ENCODE peak calls at places on chromosomes 3 and 15, in four cellular contexts. One of them, this sample, is unnamed.

GRCh38 chr3:66747688-66748087 is 246.9 kb upstream of the LRIG1 start:
- DNase-seq in activated CD4-positive, alpha-beta T cell treated with anti-CD3 and anti-CD28 coated beads, Interleukin-2, amount 10 ng/mL, durations not matched to agents 7 days and 5 days: no peak
- DNase-seq in effector CD4-positive, alpha-beta T cell: no peak
- DNase-seq in NB4: no peak
- DNase-seq in this sample: no peak

GRCh38 chr3:56758539-56758981 is 43.2 kb downstream of the ARHGEF3 start:
- DNase-seq in activated CD4-positive, alpha-beta T cell treated with anti-CD3 and anti-CD28 coated beads, Interleukin-2, amount 10 ng/mL, durations not matched to agents 7 days and 5 days: peak
- DNase-seq in effector CD4-positive, alpha-beta T cell: no peak
- DNase-seq in NB4: peak
- DNase-seq in this sample: peak

GRCh38 chr15:38868326-38869114 is 303.9 kb upstream of the RASGRP1 start:
- DNase-seq in NB4: no peak
- DNase-seq in effector CD4-positive, alpha-beta T cell: no peak
- DNase-seq in activated CD4-positive, alpha-beta T cell treated with anti-CD3 and anti-CD28 coated beads, Interleukin-2, amount 10 ng/mL, durations not matched to agents 7 days and 5 days: no peak
- DNase-seq in this sample: no peak

GRCh38 chr3:159026510-159026909 is 224.7 kb downstream of the MFSD1 start:
- DNase-seq in effector CD4-positive, alpha-beta T cell: no peak
- DNase-seq in NB4: no peak
- DNase-seq in activated CD4-positive, alpha-beta T cell treated with anti-CD3 and anti-CD28 coated beads, Interleukin-2, amount 10 ng/mL, durations not matched to agents 7 days and 5 days: no peak
- DNase-seq in this sample: no peak

GRCh38 chr15:70324001-70324974 is 226.6 kb upstream of the TLE3 start:
- DNase-seq in effector CD4-positive, alpha-beta T cell: no peak
- DNase-seq in NB4: no peak
- DNase-seq in activated CD4-positive, alpha-beta T cell treated with anti-CD3 and anti-CD28 coated beads, Interleukin-2, amount 10 ng/mL, durations not matched to agents 7 days and 5 days: no peak
- DNase-seq in this sample: no peak

GRCh38 chr15:67185051-67185450 is 69.4 kb downstream of the AAGAB start:
- DNase-seq in NB4: no peak
- DNase-seq in effector CD4-positive, alpha-beta T cell: no peak
- DNase-seq in activated CD4-positive, alpha-beta T cell treated with anti-CD3 and anti-CD28 coated beads, Interleukin-2, amount 10 ng/mL, durations not matched to agents 7 days and 5 days: no peak
- DNase-seq in this sample: no peak

GRCh38 chr15:24955549-24955929 is 752 bp downstream of the SNRPN start:
- DNase-seq in activated CD4-positive, alpha-beta T cell treated with anti-CD3 and anti-CD28 coated beads, Interleukin-2, amount 10 ng/mL, durations not matched to agents 7 days and 5 days: peak
- DNase-seq in NB4: no peak
- DNase-seq in effector CD4-positive, alpha-beta T cell: no peak
- DNase-seq in this sample: peak

GRCh38 chr15:98548172-98548971 is 100.0 kb upstream of the IGF1R start:
- DNase-seq in NB4: peak
- DNase-seq in activated CD4-positive, alpha-beta T cell treated with anti-CD3 and anti-CD28 coated beads, Interleukin-2, amount 10 ng/mL, durations not matched to agents 7 days and 5 days: peak
- DNase-seq in effector CD4-positive, alpha-beta T cell: no peak
- DNase-seq in this sample: no peak

GRCh38 chr15:52185151-52185561 is 6.0 kb downstream of the GNB5 start:
- DNase-seq in effector CD4-positive, alpha-beta T cell: no peak
- DNase-seq in activated CD4-positive, alpha-beta T cell treated with anti-CD3 and anti-CD28 coated beads, Interleukin-2, amount 10 ng/mL, durations not matched to agents 7 days and 5 days: no peak
- DNase-seq in NB4: no peak
- DNase-seq in this sample: no peak

GRCh38 chr15:99507732-99508571 is 57.8 kb upstream of the MEF2A start:
- DNase-seq in effector CD4-positive, alpha-beta T cell: no peak
- DNase-seq in NB4: peak
- DNase-seq in activated CD4-positive, alpha-beta T cell treated with anti-CD3 and anti-CD28 coated beads, Interleukin-2, amount 10 ng/mL, durations not matched to agents 7 days and 5 days: no peak
- DNase-seq in this sample: no peak

GRCh38 chr3:123792473-123793201 is 91.5 kb downstream of the MYLK start:
- DNase-seq in effector CD4-positive, alpha-beta T cell: no peak
- DNase-seq in activated CD4-positive, alpha-beta T cell treated with anti-CD3 and anti-CD28 coated beads, Interleukin-2, amount 10 ng/mL, durations not matched to agents 7 days and 5 days: no peak
- DNase-seq in NB4: no peak
- DNase-seq in this sample: no peak

GRCh38 chr15:93703092-93703785 is 528.1 kb upstream of the MCTP2 start:
- DNase-seq in effector CD4-positive, alpha-beta T cell: no peak
- DNase-seq in NB4: no peak
- DNase-seq in activated CD4-positive, alpha-beta T cell treated with anti-CD3 and anti-CD28 coated beads, Interleukin-2, amount 10 ng/mL, durations not matched to agents 7 days and 5 days: no peak
- DNase-seq in this sample: no peak

GRCh38 chr3:49750056-49750455 is 26.3 kb upstream of the GMPPB start:
- DNase-seq in NB4: no peak
- DNase-seq in effector CD4-positive, alpha-beta T cell: no peak
- DNase-seq in activated CD4-positive, alpha-beta T cell treated with anti-CD3 and anti-CD28 coated beads, Interleukin-2, amount 10 ng/mL, durations not matched to agents 7 days and 5 days: no peak
- DNase-seq in this sample: no peak

GRCh38 chr15:38144921-38145320 is 107.7 kb upstream of the SPRED1 start:
- DNase-seq in NB4: no peak
- DNase-seq in activated CD4-positive, alpha-beta T cell treated with anti-CD3 and anti-CD28 coated beads, Interleukin-2, amount 10 ng/mL, durations not matched to agents 7 days and 5 days: no peak
- DNase-seq in effector CD4-positive, alpha-beta T cell: no peak
- DNase-seq in this sample: no peak

GRCh38 chr3:130093741-130094391 is 12.2 kb downstream of the ALG1L2 start:
- DNase-seq in effector CD4-positive, alpha-beta T cell: no peak
- DNase-seq in activated CD4-positive, alpha-beta T cell treated with anti-CD3 and anti-CD28 coated beads, Interleukin-2, amount 10 ng/mL, durations not matched to agents 7 days and 5 days: peak
- DNase-seq in NB4: peak
- DNase-seq in this sample: no peak

GRCh38 chr15:60585743-60586708 is 107.1 kb upstream of the ICE2 start:
- DNase-seq in NB4: peak
- DNase-seq in activated CD4-positive, alpha-beta T cell treated with anti-CD3 and anti-CD28 coated beads, Interleukin-2, amount 10 ng/mL, durations not matched to agents 7 days and 5 days: peak
- DNase-seq in effector CD4-positive, alpha-beta T cell: peak
- DNase-seq in this sample: peak

GRCh38 chr3:190333961-190334360 is 11.7 kb upstream of the CLDN1 start:
- DNase-seq in effector CD4-positive, alpha-beta T cell: no peak
- DNase-seq in activated CD4-positive, alpha-beta T cell treated with anti-CD3 and anti-CD28 coated beads, Interleukin-2, amount 10 ng/mL, durations not matched to agents 7 days and 5 days: no peak
- DNase-seq in NB4: no peak
- DNase-seq in this sample: no peak

GRCh38 chr3:97736928-97737327 is 27.6 kb upstream of the ARL6 start:
- DNase-seq in activated CD4-positive, alpha-beta T cell treated with anti-CD3 and anti-CD28 coated beads, Interleukin-2, amount 10 ng/mL, durations not matched to agents 7 days and 5 days: no peak
- DNase-seq in NB4: no peak
- DNase-seq in effector CD4-positive, alpha-beta T cell: no peak
- DNase-seq in this sample: no peak

GRCh38 chr15:50627351-50628055 is 59.1 kb downstream of the TRPM7 start:
- DNase-seq in NB4: no peak
- DNase-seq in effector CD4-positive, alpha-beta T cell: no peak
- DNase-seq in activated CD4-positive, alpha-beta T cell treated with anti-CD3 and anti-CD28 coated beads, Interleukin-2, amount 10 ng/mL, durations not matched to agents 7 days and 5 days: no peak
- DNase-seq in this sample: no peak

GRCh38 chr15:56910801-56911200 is 7.6 kb upstream of the TCF12 start:
- DNase-seq in effector CD4-positive, alpha-beta T cell: no peak
- DNase-seq in activated CD4-positive, alpha-beta T cell treated with anti-CD3 and anti-CD28 coated beads, Interleukin-2, amount 10 ng/mL, durations not matched to agents 7 days and 5 days: no peak
- DNase-seq in NB4: no peak
- DNase-seq in this sample: no peak

This sample was measured in CD4-positive, alpha-beta memory T cell.